ENCODE peak calls at places on chromosomes 7 and 10, in six cellular contexts. U is KBM-7; M is retina; J is naive thymus-derived CD4-positive, alpha-beta T cell; P is RCC 7860; R is T1000. D is an unnamed sample.

GRCh38 chr7:602341-603141 is 82.9 kb upstream of the PDGFA start:
- DNase-seq in U (no peak), M (no peak), J (no peak), P (no peak), R (no peak), D (no peak)

GRCh38 chr10:130935051-130935450 is 376.5 kb downstream of the TCERG1L start:
- DNase-seq in U (no peak), M (no peak), J (no peak), P (no peak), R (no peak), D (no peak)

GRCh38 chr7:138606251-138606650 is 94.9 kb downstream of the SVOPL start:
- DNase-seq in U (peak), M (no peak), J (no peak), P (no peak), R (no peak), D (no peak)

GRCh38 chr10:103543617-103544525 is 50.4 kb downstream of the NEURL1 start:
- DNase-seq in U (no peak), M (no peak), J (no peak), P (no peak), R (no peak), D (no peak)

GRCh38 chr10:13331641-13332040 is 16.5 kb downstream of the SEPHS1 start:
- DNase-seq in U (no peak), M (no peak), J (no peak), P (no peak), R (no peak), D (no peak)

GRCh38 chr10:16509996-16510395 is 11.7 kb downstream of the C1QL3 start:
- DNase-seq in U (no peak), M (no peak), J (no peak), P (peak), R (no peak), D (no peak)

GRCh38 chr10:65898055-65898454 is 1027.8 kb upstream of the LRRTM3 start:
- DNase-seq in U (no peak), M (no peak), J (no peak), P (no peak), R (no peak), D (no peak)

GRCh38 chr10:43913676-43914235 is 265.1 kb upstream of the ZNF32 start:
- DNase-seq in U (no peak), M (peak), J (no peak), P (peak), R (no peak), D (no peak)

GRCh38 chr7:158955932-158956804 is 99.8 kb downstream of the DYNC2I1 start:
- DNase-seq in U (no peak), M (no peak), J (no peak), P (no peak), R (no peak), D (no peak)

GRCh38 chr10:102243304-102243703 is 2.0 kb upstream of the PITX3 start:
- DNase-seq in U (no peak), M (no peak), J (no peak), P (peak), R (no peak), D (no peak)

GRCh38 chr10:99661370-99661749 is 2.1 kb downstream of the ENTPD7 start:
- DNase-seq in U (no peak), M (no peak), J (no peak), P (peak), R (peak), D (no peak)

GRCh38 chr7:26534649-26535482 is 243.2 kb downstream of the SNX10 start:
- DNase-seq in U (no peak), M (no peak), J (no peak), P (no peak), R (no peak), D (no peak)

GRCh38 chr7:107394301-107394700 is 75.6 kb upstream of the GPR22 start:
- DNase-seq in U (no peak), M (no peak), J (no peak), P (no peak), R (no peak), D (no peak)

GRCh38 chr10:98404571-98405396 is 10.2 kb downstream of the PYROXD2 start:
- DNase-seq in U (no peak), M (no peak), J (no peak), P (no peak), R (peak), D (no peak)

GRCh38 chr7:80997841-80998240 is 79.0 kb upstream of the SEMA3C start:
- DNase-seq in U (no peak), M (peak), J (no peak), P (no peak), R (no peak), D (no peak)

GRCh38 chr7:69670701-69671100 is 72.4 kb downstream of the AUTS2 start:
- DNase-seq in U (no peak), M (no peak), J (no peak), P (no peak), R (no peak), D (no peak)

GRCh38 chr7:148398844-148399365 is 191.7 kb upstream of the C7orf33 start:
- DNase-seq in U (no peak), M (no peak), J (no peak), P (no peak), R (no peak), D (no peak)

GRCh38 chr10:89419548-89419947 is 5.2 kb downstream of the IFIT5 start:
- DNase-seq in U (no peak), M (no peak), J (no peak), P (no peak), R (no peak), D (no peak)